ENCODE peak calls at places on chromosomes 13 and 19, in four cellular contexts. One of them, this sample, is unnamed.

GRCh38 chr13:18962168-18962734 is 219.4 kb downstream of the TUBA3C start:
- DNase-seq in AG04450: no peak
- DNase-seq in Caco-2: no peak
- DNase-seq in adrenal gland: no peak
- DNase-seq in this sample: no peak

GRCh38 chr13:19181621-19182485 is at the start of gene TUBA3C:
- DNase-seq in AG04450: no peak
- DNase-seq in Caco-2: no peak
- DNase-seq in adrenal gland: peak
- DNase-seq in this sample: no peak

GRCh38 chr13:33872005-33872351 is 54.0 kb downstream of the RFC3 start:
- DNase-seq in AG04450: no peak
- DNase-seq in Caco-2: peak
- DNase-seq in adrenal gland: peak
- DNase-seq in this sample: no peak

GRCh38 chr19:56076413-56076998 is 44.6 kb downstream of the ZNF787 start:
- DNase-seq in AG04450: peak
- DNase-seq in Caco-2: peak
- DNase-seq in adrenal gland: peak
- DNase-seq in this sample: peak

GRCh38 chr19:8569066-8569761 is 8.0 kb downstream of the MYO1F start:
- DNase-seq in AG04450: peak
- DNase-seq in Caco-2: no peak
- DNase-seq in adrenal gland: peak
- DNase-seq in this sample: peak

GRCh38 chr13:29676941-29677452 is 81.5 kb upstream of the SLC7A1 start:
- DNase-seq in AG04450: no peak
- DNase-seq in Caco-2: no peak
- DNase-seq in adrenal gland: no peak
- DNase-seq in this sample: no peak

GRCh38 chr19:42143341-42144234 is 11.3 kb upstream of the POU2F2 start:
- DNase-seq in AG04450: no peak
- DNase-seq in Caco-2: peak
- DNase-seq in adrenal gland: peak
- DNase-seq in this sample: peak

GRCh38 chr19:12513531-12514061 is 29.0 kb upstream of the ZNF709 start:
- DNase-seq in AG04450: no peak
- DNase-seq in Caco-2: no peak
- DNase-seq in adrenal gland: peak
- DNase-seq in this sample: no peak

GRCh38 chr13:90732049-90732448 is 615.4 kb upstream of the MIR17HG start:
- DNase-seq in AG04450: no peak
- DNase-seq in Caco-2: peak
- DNase-seq in adrenal gland: peak
- DNase-seq in this sample: no peak

GRCh38 chr19:7506385-7507328 is 9.2 kb upstream of the ZNF358 start:
- DNase-seq in AG04450: no peak
- DNase-seq in Caco-2: peak
- DNase-seq in adrenal gland: peak
- DNase-seq in this sample: peak

GRCh38 chr13:97753942-97754670 is 199.4 kb upstream of the IPO5 start:
- DNase-seq in AG04450: no peak
- DNase-seq in Caco-2: no peak
- DNase-seq in adrenal gland: no peak
- DNase-seq in this sample: no peak

GRCh38 chr19:10110076-10110971 is 1.2 kb upstream of the P2RY11 start:
- DNase-seq in AG04450: no peak
- DNase-seq in Caco-2: no peak
- DNase-seq in adrenal gland: no peak
- DNase-seq in this sample: no peak

GRCh38 chr13:49716615-49717014 is 25.3 kb upstream of the EBPL start:
- DNase-seq in AG04450: no peak
- DNase-seq in Caco-2: no peak
- DNase-seq in adrenal gland: no peak
- DNase-seq in this sample: no peak

GRCh38 chr19:3493651-3494050 is 6.8 kb downstream of the DOHH start:
- DNase-seq in AG04450: no peak
- DNase-seq in Caco-2: no peak
- DNase-seq in adrenal gland: no peak
- DNase-seq in this sample: no peak

GRCh38 chr19:47097396-47098217 is 16.0 kb downstream of the ZC3H4 start:
- DNase-seq in AG04450: no peak
- DNase-seq in Caco-2: no peak
- DNase-seq in adrenal gland: no peak
- DNase-seq in this sample: no peak

GRCh38 chr13:112582305-112582704 is 5.6 kb downstream of the TUBGCP3 start:
- DNase-seq in AG04450: no peak
- DNase-seq in Caco-2: no peak
- DNase-seq in adrenal gland: no peak
- DNase-seq in this sample: no peak

GRCh38 chr19:8116437-8117293 is 32.7 kb downstream of the FBN3 start:
- DNase-seq in AG04450: no peak
- DNase-seq in Caco-2: no peak
- DNase-seq in adrenal gland: no peak
- DNase-seq in this sample: no peak

GRCh38 chr13:110274687-110275086 is 32.3 kb downstream of the COL4A1 start:
- DNase-seq in AG04450: no peak
- DNase-seq in Caco-2: no peak
- DNase-seq in adrenal gland: peak
- DNase-seq in this sample: no peak

GRCh38 chr19:39147480-39147879 is 21.9 kb downstream of the PAK4 start:
- DNase-seq in AG04450: no peak
- DNase-seq in Caco-2: no peak
- DNase-seq in adrenal gland: no peak
- DNase-seq in this sample: no peak

GRCh38 chr19:39148939-39149529 is 23.4 kb downstream of the PAK4 start:
- DNase-seq in AG04450: no peak
- DNase-seq in Caco-2: no peak
- DNase-seq in adrenal gland: no peak
- DNase-seq in this sample: no peak

GRCh38 chr19:39146091-39146490 is 20.5 kb downstream of the PAK4 start:
- DNase-seq in AG04450: no peak
- DNase-seq in Caco-2: no peak
- DNase-seq in adrenal gland: no peak
- DNase-seq in this sample: no peak

GRCh38 chr19:39145180-39145953 is 19.8 kb downstream of the PAK4 start:
- DNase-seq in AG04450: no peak
- DNase-seq in Caco-2: no peak
- DNase-seq in adrenal gland: no peak
- DNase-seq in this sample: no peak

GRCh38 chr19:39146686-39147450 is 21.3 kb downstream of the PAK4 start:
- DNase-seq in AG04450: no peak
- DNase-seq in Caco-2: no peak
- DNase-seq in adrenal gland: no peak
- DNase-seq in this sample: no peak
- H3K4me3 ChIP-seq in AG04450: no peak
- H3K4me3 ChIP-seq in Caco-2: no peak
- H3K4me3 ChIP-seq in adrenal gland: no peak
- H3K4me3 ChIP-seq in this sample: no peak

GRCh38 chr19:29119582-29119981 is 93.4 kb downstream of the UQCRFS1 start:
- DNase-seq in AG04450: no peak
- DNase-seq in Caco-2: peak
- DNase-seq in adrenal gland: no peak
- DNase-seq in this sample: no peak

GRCh38 chr19:29122185-29122584 is 90.8 kb downstream of the UQCRFS1 start:
- DNase-seq in AG04450: no peak
- DNase-seq in Caco-2: no peak
- DNase-seq in adrenal gland: no peak
- DNase-seq in this sample: no peak

GRCh38 chr19:29118384-29118783 is 94.6 kb downstream of the UQCRFS1 start:
- DNase-seq in AG04450: no peak
- DNase-seq in Caco-2: no peak
- DNase-seq in adrenal gland: no peak
- DNase-seq in this sample: no peak

GRCh38 chr19:29120471-29120870 is 92.5 kb downstream of the UQCRFS1 start:
- DNase-seq in AG04450: no peak
- DNase-seq in Caco-2: no peak
- DNase-seq in adrenal gland: peak
- DNase-seq in this sample: no peak

GRCh38 chr19:29121684-29122083 is 91.3 kb downstream of the UQCRFS1 start:
- DNase-seq in AG04450: no peak
- DNase-seq in Caco-2: no peak
- DNase-seq in adrenal gland: peak
- DNase-seq in this sample: no peak
- TF ChIP-seq CTCF in AG04450: peak
- TF ChIP-seq CTCF in Caco-2: no peak
- TF ChIP-seq CTCF in adrenal gland: peak
- TF ChIP-seq CTCF in this sample: peak

GRCh38 chr19:16957151-16957662 is 68.4 kb downstream of the F2RL3 start:
- DNase-seq in AG04450: no peak
- DNase-seq in Caco-2: no peak
- DNase-seq in adrenal gland: peak
- DNase-seq in this sample: peak
- H3K4me3 ChIP-seq in AG04450: no peak
- H3K4me3 ChIP-seq in Caco-2: no peak
- H3K4me3 ChIP-seq in adrenal gland: no peak
- H3K4me3 ChIP-seq in this sample: no peak

DNA sequence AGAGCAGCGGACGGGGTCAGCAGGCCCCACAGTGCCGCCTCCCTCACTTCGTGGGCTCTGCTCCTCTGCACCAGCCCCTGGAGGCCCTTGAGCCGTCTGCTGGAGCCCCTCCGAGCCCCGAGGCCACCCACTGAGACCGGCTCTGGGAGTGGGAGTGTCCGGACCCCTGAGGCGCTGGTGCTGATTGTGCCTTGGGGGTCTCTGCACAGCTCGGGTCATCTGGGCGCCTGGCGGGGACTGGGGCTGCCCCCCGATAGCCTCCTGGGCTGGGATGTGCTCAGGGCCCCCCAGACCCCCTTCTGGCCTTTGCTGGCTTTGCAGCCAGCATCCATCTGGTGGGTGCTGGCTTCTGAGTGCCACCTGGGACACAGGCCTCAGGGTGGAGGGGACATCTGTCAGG is 15.4 kb downstream of the CBARP start:
- DNase-seq in AG04450: no peak
- DNase-seq in Caco-2: no peak
- DNase-seq in adrenal gland: no peak
- DNase-seq in this sample: no peak
- TF ChIP-seq CTCF in AG04450: peak
- TF ChIP-seq CTCF in Caco-2: peak
- TF ChIP-seq CTCF in adrenal gland: no peak
- TF ChIP-seq CTCF in this sample: peak

DNA sequence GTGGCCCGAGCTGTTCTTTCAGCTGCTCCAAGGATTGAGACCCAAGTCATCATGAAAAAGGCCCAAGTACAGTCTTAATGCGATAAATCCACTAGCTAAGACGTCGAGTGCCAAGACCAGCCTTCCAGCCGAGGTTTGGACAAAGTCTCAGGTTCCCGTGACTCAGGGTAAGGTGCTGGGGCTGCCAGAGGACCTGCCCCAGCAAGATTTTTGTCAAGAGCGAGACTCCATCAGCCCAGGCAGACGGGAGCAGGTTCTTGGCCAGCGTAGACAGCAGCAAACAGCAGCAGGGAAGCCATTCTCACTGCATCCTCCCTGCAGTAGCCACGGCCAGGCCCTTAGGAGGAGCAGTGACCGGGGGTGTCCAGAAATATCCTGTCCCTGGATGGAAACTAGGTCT is 3.4 kb downstream of the FEM1A start:
- DNase-seq in AG04450: no peak
- DNase-seq in Caco-2: no peak
- DNase-seq in adrenal gland: no peak
- DNase-seq in this sample: no peak
- H3K4me3 ChIP-seq in AG04450: no peak
- H3K4me3 ChIP-seq in Caco-2: no peak
- H3K4me3 ChIP-seq in adrenal gland: no peak
- H3K4me3 ChIP-seq in this sample: no peak

GRCh38 chr13:22738357-22738756 is 442.4 kb upstream of the SGCG start:
- DNase-seq in AG04450: no peak
- DNase-seq in Caco-2: no peak
- DNase-seq in adrenal gland: no peak
- DNase-seq in this sample: no peak

GRCh38 chr13:22744688-22745452 is 435.9 kb upstream of the SGCG start:
- DNase-seq in AG04450: no peak
- DNase-seq in Caco-2: peak
- DNase-seq in adrenal gland: no peak
- DNase-seq in this sample: no peak

GRCh38 chr13:22736768-22737092 is 444.0 kb upstream of the SGCG start:
- DNase-seq in AG04450: no peak
- DNase-seq in Caco-2: no peak
- DNase-seq in adrenal gland: no peak
- DNase-seq in this sample: no peak

GRCh38 chr13:22736084-22736767 is 444.6 kb upstream of the SGCG start:
- DNase-seq in AG04450: no peak
- DNase-seq in Caco-2: no peak
- DNase-seq in adrenal gland: no peak
- DNase-seq in this sample: no peak

DNA sequence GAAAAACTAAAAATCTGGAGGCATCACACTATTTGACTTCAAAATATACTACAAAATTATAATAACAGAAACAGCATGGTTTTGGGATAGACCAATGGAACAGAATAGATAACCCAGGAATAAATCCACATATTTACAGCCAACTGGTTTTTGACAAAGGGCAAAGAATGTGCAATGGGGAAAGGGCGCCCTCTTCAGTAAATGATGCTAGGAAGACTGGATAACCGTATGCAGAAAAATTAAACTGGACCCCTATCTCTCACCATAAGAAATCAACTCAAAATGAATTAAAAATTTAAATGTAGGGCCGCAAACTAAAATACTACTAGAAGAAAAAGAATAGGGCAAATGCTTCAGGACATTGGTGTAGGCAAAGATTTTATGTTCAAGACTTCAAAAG is 440.5 kb upstream of the SGCG start:
- DNase-seq in AG04450: no peak
- DNase-seq in Caco-2: peak
- DNase-seq in adrenal gland: no peak
- DNase-seq in this sample: no peak
- TF ChIP-seq CTCF in AG04450: no peak
- TF ChIP-seq CTCF in Caco-2: peak
- TF ChIP-seq CTCF in adrenal gland: peak
- TF ChIP-seq CTCF in this sample: no peak